ENCODE peak calls at places on chromosomes 7 and 10, in six cellular contexts. One of them, this sample, is unnamed.

GRCh38 chr10:52703898-52704297 is 68.7 kb downstream of the MBL2 start:
- DNase-seq in ovary: no peak
- DNase-seq in body of pancreas: no peak
- DNase-seq in vagina: no peak
- DNase-seq in uterus: no peak
- DNase-seq in testis: no peak
- DNase-seq in this sample: no peak

GRCh38 chr10:113844091-113844490 is 9.8 kb downstream of the DCLRE1A start:
- DNase-seq in vagina: no peak
- DNase-seq in body of pancreas: no peak
- DNase-seq in ovary: no peak
- DNase-seq in testis: no peak
- DNase-seq in uterus: no peak
- DNase-seq in this sample: no peak

GRCh38 chr10:102677736-102678354 is 33.6 kb downstream of the TRIM8 start:
- DNase-seq in testis: no peak
- DNase-seq in uterus: no peak
- DNase-seq in vagina: no peak
- DNase-seq in body of pancreas: no peak
- DNase-seq in ovary: peak; percentile 12
- DNase-seq in this sample: no peak

GRCh38 chr10:86152911-86153310 is 213.7 kb downstream of the GRID1 start:
- DNase-seq in ovary: no peak
- DNase-seq in uterus: no peak
- DNase-seq in testis: no peak
- DNase-seq in vagina: no peak
- DNase-seq in body of pancreas: no peak
- DNase-seq in this sample: no peak

GRCh38 chr10:52334595-52334994 is 20.5 kb downstream of the DKK1 start:
- DNase-seq in vagina: no peak
- DNase-seq in ovary: no peak
- DNase-seq in uterus: no peak
- DNase-seq in testis: no peak
- DNase-seq in body of pancreas: no peak
- DNase-seq in this sample: no peak

GRCh38 chr7:4794591-4795350 is 19.3 kb downstream of the AP5Z1 start:
- DNase-seq in vagina: no peak
- DNase-seq in testis: no peak
- DNase-seq in ovary: no peak
- DNase-seq in body of pancreas: no peak
- DNase-seq in uterus: no peak
- DNase-seq in this sample: no peak

GRCh38 chr7:156220078-156220605 is 407.9 kb upstream of the SHH start:
- DNase-seq in uterus: no peak
- DNase-seq in vagina: peak; percentile 52
- DNase-seq in body of pancreas: no peak
- DNase-seq in testis: no peak
- DNase-seq in ovary: no peak
- DNase-seq in this sample: no peak

GRCh38 chr7:42677751-42678231 is 234.1 kb downstream of the C7orf25 start:
- DNase-seq in uterus: peak; percentile 92
- DNase-seq in ovary: peak; percentile 29
- DNase-seq in body of pancreas: peak; percentile 8
- DNase-seq in testis: no peak
- DNase-seq in vagina: no peak
- DNase-seq in this sample: peak; percentile 74

GRCh38 chr7:88072036-88072714 is 138.1 kb downstream of the ADAM22 start:
- DNase-seq in uterus: no peak
- DNase-seq in vagina: no peak
- DNase-seq in ovary: no peak
- DNase-seq in testis: no peak
- DNase-seq in body of pancreas: no peak
- DNase-seq in this sample: no peak

GRCh38 chr10:50514995-50515394 is 108.8 kb downstream of the SGMS1 start:
- DNase-seq in uterus: no peak
- DNase-seq in body of pancreas: no peak
- DNase-seq in vagina: no peak
- DNase-seq in ovary: no peak
- DNase-seq in testis: peak; percentile 63
- DNase-seq in this sample: no peak

GRCh38 chr7:135349746-135350145 is 116.1 kb downstream of the STRA8 start:
- DNase-seq in testis: no peak
- DNase-seq in uterus: no peak
- DNase-seq in ovary: no peak
- DNase-seq in vagina: no peak
- DNase-seq in body of pancreas: no peak
- DNase-seq in this sample: no peak

GRCh38 chr10:128047991-128048826 is 78.0 kb downstream of the MKI67 start:
- DNase-seq in body of pancreas: peak; percentile 44
- DNase-seq in vagina: no peak
- DNase-seq in uterus: no peak
- DNase-seq in testis: peak; percentile 36
- DNase-seq in ovary: no peak
- DNase-seq in this sample: no peak

GRCh38 chr10:17802966-17803365 is 6.2 kb upstream of the MRC1 start:
- DNase-seq in testis: no peak
- DNase-seq in uterus: no peak
- DNase-seq in ovary: no peak
- DNase-seq in vagina: no peak
- DNase-seq in body of pancreas: no peak
- DNase-seq in this sample: no peak

GRCh38 chr7:101093907-101094306 is 8.6 kb downstream of the TRIM56 start:
- DNase-seq in testis: no peak
- DNase-seq in ovary: no peak
- DNase-seq in body of pancreas: no peak
- DNase-seq in uterus: no peak
- DNase-seq in vagina: no peak
- DNase-seq in this sample: no peak

GRCh38 chr7:95690367-95690947 is 81.9 kb upstream of the DYNC1I1 start:
- DNase-seq in body of pancreas: peak; percentile 34
- DNase-seq in ovary: no peak
- DNase-seq in uterus: no peak
- DNase-seq in vagina: no peak
- DNase-seq in testis: no peak
- DNase-seq in this sample: peak; percentile 30

GRCh38 chr7:100641463-100641859 is at the start of gene TFR2:
- DNase-seq in vagina: no peak
- DNase-seq in body of pancreas: no peak
- DNase-seq in ovary: no peak
- DNase-seq in testis: no peak
- DNase-seq in uterus: no peak
- DNase-seq in this sample: no peak

GRCh38 chr7:83040454-83040853 is 122.2 kb downstream of the PCLO start:
- DNase-seq in body of pancreas: no peak
- DNase-seq in vagina: no peak
- DNase-seq in uterus: no peak
- DNase-seq in testis: no peak
- DNase-seq in ovary: no peak
- DNase-seq in this sample: no peak

GRCh38 chr10:46220187-46220586 is 66.6 kb upstream of the ANTXRL start:
- DNase-seq in vagina: no peak
- DNase-seq in body of pancreas: no peak
- DNase-seq in testis: peak; percentile 4
- DNase-seq in uterus: no peak
- DNase-seq in ovary: no peak
- DNase-seq in this sample: no peak

GRCh38 chr7:139230078-139230477 is 959 bp upstream of the UBN2 start:
- DNase-seq in vagina: no peak
- DNase-seq in body of pancreas: no peak
- DNase-seq in uterus: no peak
- DNase-seq in ovary: no peak
- DNase-seq in testis: no peak
- DNase-seq in this sample: no peak

GRCh38 chr7:139231513-139232376 is 708 bp downstream of the UBN2 start:
- DNase-seq in body of pancreas: peak; percentile 25
- DNase-seq in vagina: no peak
- DNase-seq in ovary: peak; percentile 42
- DNase-seq in uterus: peak; percentile 19
- DNase-seq in testis: peak; percentile 58
- DNase-seq in this sample: peak; percentile 50

GRCh38 chr7:139232377-139232717 is 1.3 kb downstream of the UBN2 start:
- DNase-seq in body of pancreas: no peak
- DNase-seq in uterus: no peak
- DNase-seq in ovary: no peak
- DNase-seq in vagina: no peak
- DNase-seq in testis: no peak
- DNase-seq in this sample: no peak

GRCh38 chr7:139230484-139230773 is 608 bp upstream of the UBN2 start:
- DNase-seq in body of pancreas: no peak
- DNase-seq in ovary: no peak
- DNase-seq in testis: no peak
- DNase-seq in uterus: no peak
- DNase-seq in vagina: no peak
- DNase-seq in this sample: no peak

GRCh38 chr7:139230774-139231512 is at the start of gene UBN2:
- DNase-seq in testis: peak; percentile 98
- DNase-seq in vagina: peak; percentile 97
- DNase-seq in uterus: peak; percentile 95
- DNase-seq in ovary: peak; percentile 96
- DNase-seq in body of pancreas: peak; percentile 98
- DNase-seq in this sample: peak; percentile 99
- TF ChIP-seq POLR2A in testis: peak; percentile 55
- TF ChIP-seq POLR2A in vagina: no peak
- TF ChIP-seq POLR2A in uterus: peak; percentile 70
- TF ChIP-seq POLR2A in ovary: peak; percentile 39
- TF ChIP-seq POLR2A in body of pancreas: peak; percentile 43
- TF ChIP-seq POLR2A in this sample: peak; percentile 84

GRCh38 chr7:73646785-73647724 is 20.6 kb upstream of the VPS37D start:
- DNase-seq in testis: no peak
- DNase-seq in uterus: no peak
- DNase-seq in body of pancreas: no peak
- DNase-seq in ovary: no peak
- DNase-seq in vagina: no peak
- DNase-seq in this sample: no peak

GRCh38 chr7:73648593-73649332 is 18.9 kb upstream of the VPS37D start:
- DNase-seq in body of pancreas: no peak
- DNase-seq in vagina: no peak
- DNase-seq in uterus: no peak
- DNase-seq in ovary: no peak
- DNase-seq in testis: no peak
- DNase-seq in this sample: no peak

GRCh38 chr7:73645643-73646182 is 21.4 kb upstream of the MLXIPL start:
- DNase-seq in uterus: no peak
- DNase-seq in body of pancreas: no peak
- DNase-seq in ovary: no peak
- DNase-seq in testis: no peak
- DNase-seq in vagina: no peak
- DNase-seq in this sample: no peak

GRCh38 chr7:73650524-73650923 is 17.1 kb upstream of the VPS37D start:
- DNase-seq in uterus: no peak
- DNase-seq in ovary: no peak
- DNase-seq in body of pancreas: no peak
- DNase-seq in testis: no peak
- DNase-seq in vagina: no peak
- DNase-seq in this sample: no peak

DNA sequence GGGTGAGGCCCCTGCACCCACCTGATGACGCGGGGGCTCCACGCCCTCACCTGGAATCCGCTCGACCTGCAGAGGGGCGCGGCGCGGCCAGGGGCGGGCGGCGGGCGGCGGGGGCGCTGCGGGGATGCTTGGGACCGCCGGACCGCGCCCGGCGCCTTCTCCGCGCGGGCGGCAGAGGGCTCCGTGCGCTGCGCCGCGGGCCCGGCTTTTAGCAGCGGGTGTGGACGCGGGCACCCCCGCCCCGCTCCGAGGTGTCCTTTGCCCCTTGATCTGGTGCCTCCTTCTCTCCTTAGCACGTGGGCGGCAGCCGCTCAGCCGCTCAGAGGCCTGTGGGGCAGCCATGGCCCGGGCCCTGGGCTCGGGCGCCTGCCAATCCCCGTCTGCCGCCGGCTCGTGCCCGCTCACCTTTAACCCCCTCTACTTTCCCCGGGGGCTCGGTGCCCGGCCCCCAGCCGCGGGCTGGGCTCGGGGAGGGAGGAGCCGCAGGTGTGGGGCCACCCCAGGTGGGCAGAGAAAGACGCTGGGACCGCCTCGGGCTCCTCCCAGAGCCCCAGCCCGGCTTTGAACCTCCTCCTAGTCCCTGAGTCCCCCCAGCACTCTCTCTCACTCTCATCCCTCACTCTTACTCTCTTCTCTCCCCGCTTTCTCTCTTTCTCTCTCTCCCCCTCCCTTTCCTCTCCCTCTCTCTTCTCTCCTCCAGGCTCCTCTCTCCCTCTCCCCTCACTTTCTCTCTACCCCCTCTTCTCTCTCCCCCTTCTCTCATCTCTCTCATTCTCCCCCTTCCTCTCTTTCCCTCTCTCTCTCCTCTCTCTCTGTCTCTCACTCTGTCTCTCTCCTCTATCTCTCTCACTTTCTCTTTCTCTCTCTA is 19.7 kb upstream of the VPS37D start:
- DNase-seq in vagina: no peak
- DNase-seq in body of pancreas: peak; percentile 47
- DNase-seq in ovary: no peak
- DNase-seq in testis: no peak
- DNase-seq in uterus: no peak
- DNase-seq in this sample: no peak
- TF ChIP-seq POLR2A in vagina: no peak
- TF ChIP-seq POLR2A in body of pancreas: no peak
- TF ChIP-seq POLR2A in ovary: no peak
- TF ChIP-seq POLR2A in testis: no peak
- TF ChIP-seq POLR2A in uterus: no peak
- TF ChIP-seq POLR2A in this sample: no peak

GRCh38 chr7:30276203-30276900 is 8.0 kb upstream of the ZNRF2 start:
- DNase-seq in body of pancreas: peak; percentile 50
- DNase-seq in testis: peak; percentile 60
- DNase-seq in vagina: no peak
- DNase-seq in uterus: peak; percentile 45
- DNase-seq in ovary: peak; percentile 51
- DNase-seq in this sample: peak; percentile 49
- TF ChIP-seq POLR2A in body of pancreas: no peak
- TF ChIP-seq POLR2A in testis: no peak
- TF ChIP-seq POLR2A in vagina: no peak
- TF ChIP-seq POLR2A in uterus: no peak
- TF ChIP-seq POLR2A in ovary: no peak
- TF ChIP-seq POLR2A in this sample: no peak

DNA sequence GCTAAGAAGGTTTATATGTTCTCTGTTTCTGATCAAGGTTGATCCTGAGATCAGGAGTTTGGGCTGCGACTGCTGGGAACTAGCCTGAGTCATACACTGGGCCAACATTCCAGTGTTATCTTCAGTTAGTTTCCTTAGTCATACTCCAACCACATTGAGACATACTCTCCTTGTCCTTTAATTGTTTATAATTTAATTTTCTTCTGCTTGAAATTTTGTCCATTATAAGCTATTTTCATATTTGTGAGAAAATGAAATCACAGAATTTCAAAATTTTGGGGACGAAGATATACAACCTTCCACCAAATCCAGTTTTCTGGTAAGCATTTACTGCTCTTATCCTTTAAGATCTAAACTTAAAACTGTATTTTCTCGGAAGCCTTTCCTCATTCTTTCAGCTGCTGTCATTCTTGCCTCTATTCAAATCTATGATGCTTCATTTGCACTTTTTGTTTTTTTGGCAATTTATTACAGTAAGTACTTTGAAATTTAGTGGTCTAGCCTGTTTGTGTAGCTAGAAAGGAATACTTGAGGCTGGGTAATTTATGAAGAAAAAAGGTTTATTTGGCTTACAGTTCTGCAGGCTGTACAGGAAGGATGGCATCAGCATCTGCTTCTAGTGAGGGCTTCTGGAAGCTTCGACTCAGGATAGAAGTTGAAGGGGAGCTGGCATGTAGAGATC is 63.4 kb upstream of the POT1 start:
- DNase-seq in body of pancreas: peak; percentile 26
- DNase-seq in ovary: no peak
- DNase-seq in testis: no peak
- DNase-seq in uterus: no peak
- DNase-seq in vagina: no peak
- DNase-seq in this sample: peak; percentile 31
- TF ChIP-seq POLR2A in body of pancreas: no peak
- TF ChIP-seq POLR2A in ovary: no peak
- TF ChIP-seq POLR2A in testis: no peak
- TF ChIP-seq POLR2A in uterus: no peak
- TF ChIP-seq POLR2A in vagina: no peak
- TF ChIP-seq POLR2A in this sample: no peak

This sample was measured in adrenal gland.